ENCODE peak calls at places on chromosomes 11 and 22, in four cellular contexts. F is fibroblast of mammary gland, S is transverse colon, J is lower lobe of right lung. M is an unnamed sample.

GRCh38 chr11:65095974-65096806 is at the start of gene VPS51:
- DNase-seq in F (peak; percentile 89), S (peak; percentile 92), J (peak; percentile 95), M (peak; percentile 95)

GRCh38 chr11:3162410-3163240 is 2.5 kb downstream of the OSBPL5 start:
- DNase-seq in F (no peak), S (peak; percentile 7), J (peak; percentile 29), M (no peak)

GRCh38 chr22:37968452-37969251 is 15.2 kb downstream of the POLR2F start:
- DNase-seq in F (no peak), S (no peak), J (no peak), M (no peak)

GRCh38 chr11:32939046-32939445 is 46.4 kb downstream of the QSER1 start:
- DNase-seq in F (no peak), S (no peak), J (no peak), M (peak; percentile 38)

GRCh38 chr22:24244144-24244787 is 616 bp downstream of the GGT5 start:
- DNase-seq in F (peak; percentile 86), S (no peak), J (no peak), M (no peak)

GRCh38 chr22:46619830-46620501 is at the start of gene GRAMD4:
- DNase-seq in F (no peak), S (no peak), J (no peak), M (no peak)

GRCh38 chr11:35138606-35138948 is 394 bp upstream of the CD44 start:
- DNase-seq in F (peak; percentile 55), S (no peak), J (no peak), M (no peak)

GRCh38 chr11:120381401-120381800 is 45.2 kb downstream of the ARHGEF12 start:
- DNase-seq in F (no peak), S (no peak), J (no peak), M (no peak)

GRCh38 chr11:36258730-36259360 is 30.4 kb downstream of the COMMD9 start:
- DNase-seq in F (peak; percentile 80), S (peak; percentile 32), J (no peak), M (peak; percentile 35)

GRCh38 chr11:64085915-64086262 is 50.2 kb downstream of the FLRT1 start:
- DNase-seq in F (no peak), S (no peak), J (no peak), M (no peak)

GRCh38 chr22:22357024-22357868 is 112.7 kb downstream of the VPREB1 start:
- DNase-seq in F (peak; percentile 70), S (peak; percentile 89), J (peak; percentile 74), M (peak; percentile 98)

GRCh38 chr11:65743928-65744698 is 23.5 kb upstream of the RNASEH2C start:
- DNase-seq in F (peak; percentile 68), S (peak; percentile 62), J (no peak), M (peak; percentile 45)

GRCh38 chr11:95944623-95945022 is 20.7 kb upstream of the MTMR2 start:
- DNase-seq in F (no peak), S (no peak), J (no peak), M (no peak)

GRCh38 chr11:1155274-1155693 is 2.5 kb upstream of the MUC5AC start:
- DNase-seq in F (peak; percentile 36), S (no peak), J (no peak), M (no peak)
- H3K4me3 ChIP-seq in F (no peak overlapping the region), S (no peak overlapping the region), J (no peak overlapping the region), M (no peak overlapping the region)

DNA sequence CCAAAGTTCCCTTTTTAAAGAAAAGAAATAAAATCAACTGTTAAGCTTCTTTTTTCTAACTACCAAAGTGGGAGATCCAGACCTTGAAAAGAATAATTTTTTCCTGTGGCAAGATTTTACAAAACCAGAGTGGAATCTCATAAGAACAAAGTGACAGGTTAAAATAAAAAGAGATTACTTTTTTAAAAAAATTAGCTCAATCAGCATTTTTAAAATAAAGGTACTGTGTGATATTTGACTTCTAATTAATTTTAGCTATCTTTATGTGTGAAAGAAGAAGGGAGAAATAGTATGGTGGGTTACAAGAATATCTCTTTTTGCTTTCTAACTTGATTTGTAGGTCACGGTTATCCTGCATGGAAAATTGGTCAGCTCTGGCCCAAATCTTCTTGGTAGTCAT is 92.8 kb upstream of the ALKBH3 start:
- DNase-seq in F (no peak), S (no peak), J (no peak), M (no peak)
- H3K4me3 ChIP-seq in F (no peak overlapping the region), S (no peak overlapping the region), J (no peak overlapping the region), M (no peak overlapping the region)

DNA sequence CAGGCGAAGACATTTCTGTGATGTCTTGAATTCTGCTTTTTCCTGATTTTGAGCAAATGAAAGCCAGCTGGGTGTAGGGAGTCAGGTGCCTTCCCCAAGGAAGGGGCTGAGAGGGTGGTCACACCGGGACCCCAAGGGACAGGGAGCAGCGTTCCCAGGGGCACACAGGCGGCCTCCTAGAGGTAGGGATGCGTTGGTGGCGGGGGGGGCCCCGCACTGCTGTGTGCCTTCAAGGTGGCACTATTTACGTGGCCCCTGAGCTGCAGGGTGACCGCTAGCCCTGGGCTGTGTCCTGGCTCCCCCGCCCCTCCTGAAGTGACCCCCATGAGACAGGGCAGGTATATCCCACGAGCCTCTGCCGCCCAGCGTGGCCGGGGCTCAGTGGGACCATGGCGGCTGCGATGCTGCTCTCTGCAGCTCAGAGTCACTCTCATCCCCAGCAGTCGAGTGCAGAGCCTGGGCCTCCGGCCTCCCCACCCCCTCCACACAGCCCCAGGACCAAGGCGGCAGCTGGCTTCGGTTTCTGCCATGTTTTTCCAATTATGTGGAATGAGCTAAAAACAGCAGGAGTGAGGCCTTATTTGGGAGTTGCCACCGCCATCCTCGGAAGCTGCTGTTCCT is 60.9 kb downstream of the LRP5 start:
- DNase-seq in F (peak; percentile 83), S (no peak), J (no peak), M (no peak)
- H3K4me3 ChIP-seq in F (no peak overlapping the region), S (no peak overlapping the region), J (no peak overlapping the region), M (no peak overlapping the region)

DNA sequence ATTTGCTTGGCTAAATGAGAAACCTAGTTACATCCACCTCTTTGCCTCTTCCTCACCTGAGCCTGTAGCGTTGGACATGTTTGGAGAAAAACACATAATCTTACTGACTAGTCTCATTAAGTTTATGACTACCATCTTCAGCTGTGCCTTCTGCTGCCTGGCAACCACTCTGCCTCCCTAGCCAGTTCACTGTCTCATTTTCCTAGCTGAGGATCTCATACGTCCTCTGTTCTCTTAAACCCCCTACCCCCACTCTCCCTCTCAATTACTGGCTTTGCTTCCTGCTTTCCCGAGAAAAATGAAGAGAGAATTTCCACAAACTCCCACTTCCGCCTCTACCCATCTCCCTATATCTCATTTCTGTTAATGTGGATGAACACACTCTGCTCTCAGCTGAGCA is 239.3 kb upstream of the POU2AF2 start:
- DNase-seq in F (no peak), S (no peak), J (no peak), M (no peak)
- H3K4me3 ChIP-seq in F (no peak overlapping the region), S (no peak overlapping the region), J (no peak overlapping the region), M (no peak overlapping the region)

DNA sequence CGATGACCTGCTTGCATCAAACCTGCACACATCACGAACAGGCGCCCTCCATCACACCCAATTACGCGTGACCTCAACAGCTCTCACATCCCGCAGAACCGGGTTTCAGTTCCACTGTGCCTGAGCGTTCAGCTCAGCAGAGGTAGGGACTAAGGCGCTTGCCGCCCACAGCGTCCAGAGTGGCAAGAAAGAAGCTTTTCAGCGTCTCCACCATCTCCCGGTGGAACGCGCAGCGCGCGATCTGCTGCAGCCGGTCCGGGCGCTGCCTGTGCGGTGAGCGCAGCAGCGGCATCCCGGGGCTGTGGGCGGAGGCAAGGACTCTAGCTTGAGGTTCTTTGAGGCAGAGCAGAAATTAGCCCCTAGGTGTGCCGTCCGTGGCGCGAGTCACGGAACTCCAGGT is 1.5 kb upstream of the CALCA start:
- DNase-seq in F (no peak), S (no peak), J (no peak), M (peak; percentile 41)
- H3K4me3 ChIP-seq in F (no peak overlapping the region), S (peak overlapping the region; percentile 3), J (peak overlapping the region; percentile 39), M (no peak overlapping the region)

DNA sequence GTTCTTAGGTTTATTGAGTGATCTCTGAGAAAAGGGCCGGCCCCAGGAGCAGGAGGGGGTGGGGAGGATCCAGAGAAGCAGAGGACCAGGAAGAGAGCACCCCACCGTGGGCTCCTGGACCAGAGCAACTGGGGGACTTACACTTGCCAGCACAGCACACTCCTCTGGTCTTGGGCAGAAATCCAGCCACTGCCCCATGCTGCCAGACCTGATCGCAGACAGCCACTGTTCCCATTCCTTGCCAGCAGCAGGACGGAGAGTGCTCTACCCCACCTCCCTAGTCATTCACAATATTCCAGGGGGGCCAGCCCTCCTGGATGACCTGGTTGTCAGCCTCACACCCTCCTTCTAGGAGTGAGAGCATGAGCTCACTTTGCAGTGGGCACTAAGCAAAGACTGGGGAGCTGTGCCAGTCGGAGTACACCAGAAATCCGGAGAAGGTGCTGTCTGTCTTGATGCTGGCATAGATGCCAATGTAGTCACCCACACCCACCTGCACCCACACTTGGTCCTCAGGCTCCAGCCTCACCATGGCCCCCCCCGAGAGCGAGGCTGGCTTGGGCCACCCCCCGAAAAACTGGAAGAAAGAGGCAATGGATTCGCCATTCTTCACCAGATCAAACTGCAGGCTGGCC is 1.6 kb downstream of the C1QTNF5 start:
- DNase-seq in F (no peak), S (no peak), J (peak; percentile 35), M (no peak)
- H3K4me3 ChIP-seq in F (no peak overlapping the region), S (peak overlapping the region; percentile 49), J (peak overlapping the region; percentile 68), M (no peak overlapping the region)

DNA sequence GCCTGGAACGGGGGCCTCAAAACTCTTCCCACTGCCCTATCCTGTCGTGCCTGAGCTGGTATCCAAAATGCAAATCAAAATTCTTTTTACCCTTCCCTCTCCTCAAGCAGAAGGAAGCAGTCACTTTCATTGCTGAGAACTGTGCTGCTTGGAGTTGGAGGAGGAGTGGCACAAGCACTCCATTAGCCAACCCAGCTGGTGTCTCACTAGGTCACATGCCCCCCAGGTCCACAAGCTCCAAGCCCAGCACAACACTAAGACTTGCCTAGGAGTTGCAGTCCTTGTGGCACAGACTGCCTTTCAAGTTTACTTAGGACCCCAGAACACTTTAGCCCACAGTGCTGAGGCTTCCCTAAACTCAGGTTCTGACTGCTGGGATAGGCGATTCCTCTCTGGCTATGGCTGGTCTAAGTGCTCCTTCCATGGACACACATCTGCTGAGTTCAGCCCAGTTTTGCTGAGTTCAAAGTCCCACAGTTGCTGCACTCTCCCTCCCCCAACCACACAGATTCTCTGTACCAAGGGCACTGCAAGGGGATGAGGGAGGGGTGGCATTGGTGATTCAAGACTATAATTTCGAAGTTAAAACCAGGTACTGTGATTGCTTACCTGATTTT is 68.6 kb downstream of the CHRDL2 start:
- DNase-seq in F (no peak), S (no peak), J (no peak), M (no peak)
- H3K4me3 ChIP-seq in F (no peak overlapping the region), S (no peak overlapping the region), J (no peak overlapping the region), M (no peak overlapping the region)